ENCODE peak calls at places on chromosomes 16 and 17, in eight cellular contexts. One of them, this sample, is unnamed.

GRCh38 chr16:85969159-85969558 is 70.2 kb downstream of the IRF8 start:
- DNase-seq in PC-9: no peak
- DNase-seq in GM13977: no peak
- DNase-seq in PC-3: no peak
- DNase-seq in mammary epithelial cell: peak; percentile 18
- DNase-seq in HFFc6: peak; percentile 50
- DNase-seq in pancreas: no peak
- DNase-seq in uterus: no peak
- DNase-seq in this sample: no peak

GRCh38 chr17:1532836-1533602 is 16.6 kb upstream of the INPP5K start:
- DNase-seq in PC-9: no peak
- DNase-seq in GM13977: no peak
- DNase-seq in PC-3: peak; percentile 3
- DNase-seq in mammary epithelial cell: no peak
- DNase-seq in HFFc6: no peak
- DNase-seq in pancreas: no peak
- DNase-seq in uterus: no peak
- DNase-seq in this sample: no peak

GRCh38 chr17:352421-353212 is at the start of gene RPH3AL:
- DNase-seq in PC-9: no peak
- DNase-seq in GM13977: no peak
- DNase-seq in PC-3: peak; percentile 83
- DNase-seq in mammary epithelial cell: no peak
- DNase-seq in HFFc6: no peak
- DNase-seq in pancreas: peak; percentile 91
- DNase-seq in uterus: no peak
- DNase-seq in this sample: no peak

GRCh38 chr17:35160354-35161201 is 13.0 kb downstream of the UNC45B start:
- DNase-seq in PC-9: no peak
- DNase-seq in GM13977: no peak
- DNase-seq in PC-3: no peak
- DNase-seq in mammary epithelial cell: no peak
- DNase-seq in HFFc6: no peak
- DNase-seq in pancreas: no peak
- DNase-seq in uterus: no peak
- DNase-seq in this sample: no peak

GRCh38 chr17:76869209-76869877 is 1.1 kb downstream of the MGAT5B start:
- DNase-seq in PC-9: no peak
- DNase-seq in GM13977: no peak
- DNase-seq in PC-3: no peak
- DNase-seq in mammary epithelial cell: no peak
- DNase-seq in HFFc6: no peak
- DNase-seq in pancreas: no peak
- DNase-seq in uterus: no peak
- DNase-seq in this sample: no peak

GRCh38 chr17:40588557-40588956 is 23.3 kb upstream of the CCR7 start:
- DNase-seq in PC-9: no peak
- DNase-seq in GM13977: no peak
- DNase-seq in PC-3: no peak
- DNase-seq in mammary epithelial cell: no peak
- DNase-seq in HFFc6: no peak
- DNase-seq in pancreas: no peak
- DNase-seq in uterus: no peak
- DNase-seq in this sample: no peak

GRCh38 chr17:35713069-35713728 is 18.2 kb upstream of the RASL10B start:
- DNase-seq in PC-9: no peak
- DNase-seq in GM13977: no peak
- DNase-seq in PC-3: no peak
- DNase-seq in mammary epithelial cell: no peak
- DNase-seq in HFFc6: peak; percentile 88
- DNase-seq in pancreas: no peak
- DNase-seq in uterus: no peak
- DNase-seq in this sample: no peak

GRCh38 chr16:24013733-24014645 is 178.2 kb downstream of the PRKCB start:
- DNase-seq in PC-9: no peak
- DNase-seq in GM13977: peak; percentile 79
- DNase-seq in PC-3: no peak
- DNase-seq in mammary epithelial cell: peak; percentile 17
- DNase-seq in HFFc6: no peak
- DNase-seq in pancreas: no peak
- DNase-seq in uterus: no peak
- DNase-seq in this sample: no peak

GRCh38 chr17:34711646-34712045 is 132.3 kb downstream of the TMEM132E start:
- DNase-seq in PC-9: no peak
- DNase-seq in GM13977: no peak
- DNase-seq in PC-3: no peak
- DNase-seq in mammary epithelial cell: no peak
- DNase-seq in HFFc6: no peak
- DNase-seq in pancreas: no peak
- DNase-seq in uterus: no peak
- DNase-seq in this sample: no peak

GRCh38 chr16:73735018-73735417 is 561.6 kb upstream of the PSMD7 start:
- DNase-seq in PC-9: peak; percentile 38
- DNase-seq in GM13977: no peak
- DNase-seq in PC-3: peak; percentile 75
- DNase-seq in mammary epithelial cell: peak; percentile 96
- DNase-seq in HFFc6: peak; percentile 66
- DNase-seq in pancreas: no peak
- DNase-seq in uterus: no peak
- DNase-seq in this sample: peak; percentile 65

GRCh38 chr17:39096435-39097158 is 54.8 kb downstream of the PLXDC1 start:
- DNase-seq in PC-9: no peak
- DNase-seq in GM13977: no peak
- DNase-seq in PC-3: no peak
- DNase-seq in mammary epithelial cell: no peak
- DNase-seq in HFFc6: no peak
- DNase-seq in pancreas: no peak
- DNase-seq in uterus: no peak
- DNase-seq in this sample: no peak

GRCh38 chr17:60087882-60088669 is 9.4 kb upstream of the HEATR6 start:
- DNase-seq in PC-9: peak; percentile 48
- DNase-seq in GM13977: no peak
- DNase-seq in PC-3: peak; percentile 24
- DNase-seq in mammary epithelial cell: no peak
- DNase-seq in HFFc6: peak; percentile 23
- DNase-seq in pancreas: no peak
- DNase-seq in uterus: no peak
- DNase-seq in this sample: no peak

GRCh38 chr17:80441598-80442304 is 26.8 kb downstream of the ENDOV start:
- DNase-seq in PC-9: no peak
- DNase-seq in GM13977: no peak
- DNase-seq in PC-3: no peak
- DNase-seq in mammary epithelial cell: no peak
- DNase-seq in HFFc6: no peak
- DNase-seq in pancreas: peak; percentile 66
- DNase-seq in uterus: no peak
- DNase-seq in this sample: no peak

GRCh38 chr17:50892101-50892776 is 26.1 kb upstream of the TOB1 start:
- DNase-seq in PC-9: peak; percentile 83
- DNase-seq in GM13977: no peak
- DNase-seq in PC-3: peak; percentile 46
- DNase-seq in mammary epithelial cell: no peak
- DNase-seq in HFFc6: no peak
- DNase-seq in pancreas: no peak
- DNase-seq in uterus: no peak
- DNase-seq in this sample: no peak

GRCh38 chr17:327296-327695 is 25.3 kb downstream of the RPH3AL start:
- DNase-seq in PC-9: no peak
- DNase-seq in GM13977: no peak
- DNase-seq in PC-3: no peak
- DNase-seq in mammary epithelial cell: no peak
- DNase-seq in HFFc6: no peak
- DNase-seq in pancreas: peak; percentile 48
- DNase-seq in uterus: no peak
- DNase-seq in this sample: no peak

GRCh38 chr16:53356478-53357207 is 77.6 kb upstream of the RBL2 start:
- DNase-seq in PC-9: no peak
- DNase-seq in GM13977: no peak
- DNase-seq in PC-3: no peak
- DNase-seq in mammary epithelial cell: no peak
- DNase-seq in HFFc6: no peak
- DNase-seq in pancreas: no peak
- DNase-seq in uterus: no peak
- DNase-seq in this sample: no peak
- TF ChIP-seq CTCF in PC-9: no peak
- TF ChIP-seq CTCF in GM13977: no peak
- TF ChIP-seq CTCF in PC-3: peak; percentile 8
- TF ChIP-seq CTCF in mammary epithelial cell: no peak
- TF ChIP-seq CTCF in HFFc6: no peak
- TF ChIP-seq CTCF in pancreas: no peak
- TF ChIP-seq CTCF in uterus: no peak
- TF ChIP-seq CTCF in this sample: no peak

GRCh38 chr16:79573071-79573470 is 27.5 kb downstream of the MAF start:
- DNase-seq in PC-9: no peak
- DNase-seq in GM13977: no peak
- DNase-seq in PC-3: no peak
- DNase-seq in mammary epithelial cell: no peak
- DNase-seq in HFFc6: no peak
- DNase-seq in pancreas: no peak
- DNase-seq in uterus: no peak
- DNase-seq in this sample: no peak
- TF ChIP-seq CTCF in PC-9: no peak
- TF ChIP-seq CTCF in GM13977: no peak
- TF ChIP-seq CTCF in PC-3: no peak
- TF ChIP-seq CTCF in mammary epithelial cell: no peak
- TF ChIP-seq CTCF in HFFc6: no peak
- TF ChIP-seq CTCF in pancreas: no peak
- TF ChIP-seq CTCF in uterus: no peak
- TF ChIP-seq CTCF in this sample: no peak

GRCh38 chr17:65456368-65457151 is 104.9 kb downstream of the AXIN2 start:
- DNase-seq in PC-9: no peak
- DNase-seq in GM13977: no peak
- DNase-seq in PC-3: no peak
- DNase-seq in mammary epithelial cell: no peak
- DNase-seq in HFFc6: no peak
- DNase-seq in pancreas: no peak
- DNase-seq in uterus: no peak
- DNase-seq in this sample: no peak

GRCh38 chr17:65455154-65455971 is 106.1 kb downstream of the AXIN2 start:
- DNase-seq in PC-9: no peak
- DNase-seq in GM13977: no peak
- DNase-seq in PC-3: no peak
- DNase-seq in mammary epithelial cell: no peak
- DNase-seq in HFFc6: no peak
- DNase-seq in pancreas: no peak
- DNase-seq in uterus: no peak
- DNase-seq in this sample: no peak

GRCh38 chr17:65455972-65456343 is 105.5 kb downstream of the AXIN2 start:
- DNase-seq in PC-9: no peak
- DNase-seq in GM13977: no peak
- DNase-seq in PC-3: peak; percentile 43
- DNase-seq in mammary epithelial cell: no peak
- DNase-seq in HFFc6: no peak
- DNase-seq in pancreas: no peak
- DNase-seq in uterus: peak; percentile 21
- DNase-seq in this sample: no peak

GRCh38 chr17:65457183-65457582 is 104.3 kb downstream of the AXIN2 start:
- DNase-seq in PC-9: no peak
- DNase-seq in GM13977: no peak
- DNase-seq in PC-3: no peak
- DNase-seq in mammary epithelial cell: no peak
- DNase-seq in HFFc6: no peak
- DNase-seq in pancreas: no peak
- DNase-seq in uterus: no peak
- DNase-seq in this sample: no peak

GRCh38 chr17:65453204-65453931 is 108.1 kb downstream of the AXIN2 start:
- DNase-seq in PC-9: peak; percentile 65
- DNase-seq in GM13977: no peak
- DNase-seq in PC-3: peak; percentile 47
- DNase-seq in mammary epithelial cell: no peak
- DNase-seq in HFFc6: no peak
- DNase-seq in pancreas: no peak
- DNase-seq in uterus: no peak
- DNase-seq in this sample: no peak
- TF ChIP-seq CTCF in PC-9: no peak
- TF ChIP-seq CTCF in GM13977: no peak
- TF ChIP-seq CTCF in PC-3: no peak
- TF ChIP-seq CTCF in mammary epithelial cell: no peak
- TF ChIP-seq CTCF in HFFc6: no peak
- TF ChIP-seq CTCF in pancreas: no peak
- TF ChIP-seq CTCF in uterus: no peak
- TF ChIP-seq CTCF in this sample: no peak

GRCh38 chr16:22139732-22140131 is 22.6 kb upstream of the SDR42E2 start:
- DNase-seq in PC-9: no peak
- DNase-seq in GM13977: no peak
- DNase-seq in PC-3: no peak
- DNase-seq in mammary epithelial cell: no peak
- DNase-seq in HFFc6: no peak
- DNase-seq in pancreas: no peak
- DNase-seq in uterus: no peak
- DNase-seq in this sample: no peak
- TF ChIP-seq CTCF in PC-9: no peak
- TF ChIP-seq CTCF in GM13977: no peak
- TF ChIP-seq CTCF in PC-3: no peak
- TF ChIP-seq CTCF in mammary epithelial cell: no peak
- TF ChIP-seq CTCF in HFFc6: no peak
- TF ChIP-seq CTCF in pancreas: no peak
- TF ChIP-seq CTCF in uterus: no peak
- TF ChIP-seq CTCF in this sample: no peak